ENCODE peak calls at places on chromosomes 12 and 14, in four cellular contexts. R, O, I and U are unnamed samples.

GRCh38 chr12:110733089-110733715 is 9.5 kb downstream of the PPP1CC start:
- DNase-seq in O (peak; percentile 25), R (no peak), I (no peak), U (peak; percentile 55)

GRCh38 chr12:48794870-48795269 is 6.0 kb upstream of the ADCY6 start:
- DNase-seq in O (no peak), R (peak; percentile 99), I (peak; percentile 97), U (peak; percentile 47)

GRCh38 chr12:116222358-116222757 is 55.1 kb downstream of the MED13L start:
- DNase-seq in I (peak; percentile 93), R (no peak), O (peak; percentile 89), U (peak; percentile 87)

GRCh38 chr12:6691473-6691872 is 2.3 kb upstream of the ZNF384 start:
- DNase-seq in I (peak; percentile 12), O (no peak), R (no peak), U (peak; percentile 16)

GRCh38 chr12:26116829-26117228 is 8.0 kb downstream of the BHLHE41 start:
- DNase-seq in I (peak; percentile 59), O (no peak), R (no peak), U (no peak)

GRCh38 chr12:116123511-116124258 is 153.8 kb downstream of the MED13L start:
- DNase-seq in I (peak; percentile 68), O (peak; percentile 21), R (no peak), U (peak; percentile 77)

GRCh38 chr14:42192659-42193425 is 586.2 kb downstream of the LRFN5 start:
- DNase-seq in O (no peak), I (peak; percentile 85), R (peak; percentile 89), U (peak; percentile 96)

GRCh38 chr12:71223139-71223538 is 65.3 kb upstream of the TSPAN8 start:
- DNase-seq in R (no peak), I (peak; percentile 4), O (no peak), U (no peak)

GRCh38 chr14:30252800-30253425 is 306.0 kb upstream of the G2E3 start:
- DNase-seq in I (peak; percentile 76), O (no peak), R (no peak), U (no peak)

GRCh38 chr12:90979019-90979418 is 24.0 kb upstream of the CCER1 start:
- DNase-seq in I (no peak), O (no peak), R (no peak), U (no peak)

GRCh38 chr12:89969098-89969497 is 260.5 kb upstream of the ATP2B1 start:
- DNase-seq in I (peak; percentile 81), R (peak; percentile 44), O (no peak), U (no peak)

GRCh38 chr12:89968151-89968699 is 259.6 kb upstream of the ATP2B1 start:
- DNase-seq in R (no peak), O (no peak), I (no peak), U (no peak)

GRCh38 chr12:89962648-89963047 is 254.0 kb upstream of the ATP2B1 start:
- DNase-seq in R (peak; percentile 79), I (peak; percentile 60), O (no peak), U (no peak)

GRCh38 chr12:89965993-89966392 is 257.4 kb upstream of the ATP2B1 start:
- DNase-seq in I (no peak), R (no peak), O (no peak), U (no peak)

DNA sequence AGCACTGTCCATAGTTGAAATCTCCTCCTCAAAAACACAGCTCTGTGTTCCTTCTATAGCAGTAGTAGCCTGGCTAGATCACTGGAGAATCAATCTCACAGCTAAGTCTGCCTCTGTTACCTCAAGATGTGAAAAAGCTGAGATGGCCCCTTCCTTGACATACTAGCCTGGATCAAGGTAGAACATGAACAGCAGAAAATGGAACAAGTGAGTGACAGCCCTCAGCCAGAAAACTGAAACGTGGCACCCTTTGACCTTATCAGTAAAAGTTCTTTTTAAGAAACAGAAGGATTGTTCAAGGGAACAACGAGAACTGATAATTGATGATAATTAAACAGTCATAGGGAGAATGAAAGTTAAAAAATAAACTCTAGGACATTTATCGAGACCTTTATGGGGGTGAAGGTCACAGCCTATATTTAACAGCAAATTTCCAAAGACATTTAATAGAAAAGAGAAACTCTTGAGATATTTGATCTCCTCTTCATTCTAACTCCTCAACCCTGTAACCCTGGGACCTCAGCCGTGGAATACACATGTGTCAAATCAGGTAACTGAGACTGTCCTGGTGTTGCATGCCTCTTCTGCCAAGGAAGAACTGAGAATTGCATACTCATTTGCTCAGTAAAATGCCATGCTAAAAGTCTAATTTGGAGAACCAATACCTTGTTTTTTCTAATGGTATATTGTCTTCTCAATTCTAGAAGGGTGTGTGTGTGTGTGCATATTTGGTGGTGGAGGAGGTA is 258.0 kb upstream of the ATP2B1 start:
- DNase-seq in O (no peak), R (no peak), I (no peak), U (no peak)
- TF ChIP-seq CTCF in O (no peak), R (no peak), I (no peak), U (no peak)

GRCh38 chr12:466039-466438 is 6.3 kb downstream of the B4GALNT3 start:
- DNase-seq in R (no peak), I (no peak), O (no peak), U (no peak)

GRCh38 chr12:470133-470532 is 10.4 kb downstream of the B4GALNT3 start:
- DNase-seq in O (no peak), I (no peak), R (no peak), U (no peak)

GRCh38 chr12:466762-467161 is 7.0 kb downstream of the B4GALNT3 start:
- DNase-seq in I (no peak), R (no peak), O (no peak), U (no peak)

GRCh38 chr12:468671-469389 is 9.1 kb downstream of the B4GALNT3 start:
- DNase-seq in R (no peak), O (no peak), I (peak; percentile 63), U (no peak)

DNA sequence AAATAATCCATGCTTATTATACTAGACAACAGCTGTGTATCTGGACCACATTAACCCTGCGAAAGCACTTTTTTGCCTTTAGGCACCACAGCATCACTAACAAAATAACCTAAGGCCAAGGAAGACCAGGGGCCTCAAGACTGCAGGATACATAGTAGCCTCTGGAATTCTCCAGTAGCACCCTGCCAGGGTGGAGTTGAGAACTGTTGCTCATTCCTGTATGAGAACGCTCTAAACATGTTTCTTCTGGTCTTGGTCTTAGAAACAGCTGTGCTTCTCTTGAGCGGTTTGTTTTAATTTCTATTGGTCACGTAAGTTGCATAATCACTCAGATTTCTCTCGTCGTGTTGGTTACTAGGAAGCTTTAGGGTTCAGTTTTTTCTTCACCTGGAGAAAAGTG is 7.9 kb downstream of the B4GALNT3 start:
- DNase-seq in R (no peak), O (no peak), I (peak; percentile 93), U (peak; percentile 22)
- H3K4me3 ChIP-seq in R (no peak overlapping the region), O (no peak overlapping the region), I (no peak overlapping the region), U (no peak overlapping the region)

GRCh38 chr14:90509403-90509802 is 112.6 kb downstream of the CALM1 start:
- DNase-seq in R (no peak), I (no peak), O (no peak), U (no peak)
- TF ChIP-seq CTCF in R (no peak), I (no peak), O (no peak), U (no peak)

GRCh38 chr12:109276160-109276559 is 32.9 kb downstream of the FOXN4 start:
- DNase-seq in R (no peak), O (no peak), I (no peak), U (no peak)
- H3K4me3 ChIP-seq in R (no peak overlapping the region), O (no peak overlapping the region), I (no peak overlapping the region), U (no peak overlapping the region)

GRCh38 chr14:89743828-89744227 is 210.7 kb downstream of the EFCAB11 start:
- DNase-seq in I (no peak), R (no peak), O (no peak), U (no peak)
- TF ChIP-seq CTCF in I (no peak), R (no peak), O (no peak), U (no peak)

DNA sequence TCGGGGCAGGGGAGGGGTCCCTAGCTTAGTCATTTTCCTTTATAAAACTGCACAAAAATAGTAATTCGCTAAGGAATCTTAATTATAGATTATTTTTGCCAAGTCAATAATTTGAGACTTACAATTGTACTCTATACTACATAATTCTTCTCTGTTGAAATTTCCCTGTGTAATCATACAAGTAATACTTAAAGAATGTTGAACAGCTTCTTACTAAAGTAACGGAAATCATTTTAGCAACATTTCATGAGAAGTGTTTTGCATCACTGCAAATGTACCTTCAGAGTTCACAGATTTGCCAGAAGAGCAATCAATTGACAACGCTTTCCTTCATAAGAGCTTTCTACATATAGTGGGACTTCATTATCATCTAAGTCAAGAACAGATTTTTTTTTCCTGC is 7.9 kb upstream of the GNG2 start:
- DNase-seq in I (no peak), R (no peak), O (no peak), U (no peak)
- H3K4me3 ChIP-seq in I (no peak overlapping the region), R (no peak overlapping the region), O (no peak overlapping the region), U (no peak overlapping the region)

GRCh38 chr12:57734586-57734985 is 4.0 kb downstream of the AGAP2 start:
- DNase-seq in I (peak; percentile 32), R (no peak), O (no peak), U (no peak)

GRCh38 chr12:57736743-57737466 is 1.6 kb downstream of the AGAP2 start:
- DNase-seq in I (no peak), O (no peak), R (no peak), U (no peak)

GRCh38 chr12:57735198-57735855 is 3.2 kb downstream of the AGAP2 start:
- DNase-seq in I (no peak), O (no peak), R (no peak), U (no peak)

GRCh38 chr12:57737467-57738141 is 938 bp downstream of the AGAP2 start:
- DNase-seq in O (no peak), I (no peak), R (no peak), U (no peak)

DNA sequence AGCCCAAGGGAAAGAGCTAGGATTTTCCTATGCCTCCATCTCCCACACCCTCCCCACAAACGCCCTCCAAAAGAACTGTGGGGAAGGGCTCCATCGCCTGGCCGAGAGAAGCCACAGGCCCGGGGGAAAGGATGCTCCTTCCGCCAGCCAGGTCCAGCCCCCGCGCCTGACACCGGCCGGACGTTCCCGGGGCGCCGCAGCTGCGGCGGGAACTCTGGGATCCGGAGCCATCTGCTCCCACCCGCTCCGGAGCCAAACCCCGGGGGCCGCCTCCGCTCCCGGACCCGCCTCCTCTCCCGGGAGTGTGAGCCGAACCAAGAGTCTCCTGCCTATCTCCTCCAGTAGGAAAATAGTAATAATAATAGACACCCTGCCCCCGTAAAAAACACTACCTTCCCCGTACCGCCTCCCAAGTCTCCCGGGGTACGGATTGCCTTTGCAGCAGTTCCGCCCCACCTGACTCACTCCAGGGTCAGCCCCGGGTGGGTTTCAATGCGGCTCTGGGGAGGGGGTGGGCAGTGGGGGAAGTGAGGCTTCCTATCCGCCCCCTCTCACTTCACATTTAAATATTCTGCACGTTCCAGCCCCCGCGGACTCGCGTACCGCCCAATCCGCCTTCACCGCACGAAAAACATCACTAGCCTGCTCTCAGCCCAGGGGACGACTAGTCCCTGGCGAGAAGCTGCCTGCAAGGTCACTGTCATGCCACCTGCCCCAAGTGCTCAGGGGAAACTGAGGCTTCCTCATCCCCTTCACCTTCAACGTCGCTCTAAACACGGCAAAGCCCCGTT is 2.4 kb downstream of the AGAP2 start:
- DNase-seq in O (peak; percentile 53), I (no peak), R (no peak), U (peak; percentile 37)
- TF ChIP-seq CTCF in O (peak; percentile 7), I (peak; percentile 21), R (no peak), U (peak; percentile 46)

GRCh38 chr12:40792792-40793386 is 100.7 kb downstream of the CNTN1 start:
- DNase-seq in R (no peak), O (no peak), I (no peak), U (no peak)
- H3K4me3 ChIP-seq in R (no peak overlapping the region), O (no peak overlapping the region), I (no peak overlapping the region), U (no peak overlapping the region)